ENCODE peak calls at places on chromosome 3, in four cellular contexts. One of them, this sample, is unnamed.
A peak's percentile ranks its signal among the peaks of the same experiment; 100 is the strongest.

GRCh38 chr3:48151807-48152427 is 36.3 kb downstream of the CDC25A start:
- DNase-seq in cardiac muscle cell: no peak
- DNase-seq in tibial nerve: no peak
- DNase-seq in pancreas: peak; percentile 16
- DNase-seq in this sample: no peak

GRCh38 chr3:175885196-175885766 is 1026.1 kb downstream of the NAALADL2 start:
- DNase-seq in tibial nerve: no peak
- DNase-seq in pancreas: peak; percentile 69
- DNase-seq in cardiac muscle cell: no peak
- DNase-seq in this sample: no peak

GRCh38 chr3:119781330-119782198 is at the start of gene NR1I2:
- DNase-seq in cardiac muscle cell: no peak
- DNase-seq in pancreas: no peak
- DNase-seq in tibial nerve: no peak
- DNase-seq in this sample: no peak

GRCh38 chr3:97952280-97952679 is 20.0 kb downstream of the RIOX2 start:
- DNase-seq in tibial nerve: peak; percentile 23
- DNase-seq in cardiac muscle cell: no peak
- DNase-seq in pancreas: no peak
- DNase-seq in this sample: no peak

GRCh38 chr3:123155471-123156011 is 46.2 kb upstream of the SEC22A start:
- DNase-seq in pancreas: no peak
- DNase-seq in tibial nerve: no peak
- DNase-seq in cardiac muscle cell: no peak
- DNase-seq in this sample: no peak

GRCh38 chr3:44642337-44642736 is 6.2 kb upstream of the ZNF35 start:
- DNase-seq in cardiac muscle cell: no peak
- DNase-seq in pancreas: no peak
- DNase-seq in tibial nerve: no peak
- DNase-seq in this sample: no peak

GRCh38 chr3:170360476-170360875 is 3.0 kb downstream of the SKIL start:
- DNase-seq in tibial nerve: no peak
- DNase-seq in pancreas: no peak
- DNase-seq in cardiac muscle cell: no peak
- DNase-seq in this sample: no peak

GRCh38 chr3:171585029-171585428 is 124.8 kb upstream of the TNIK start:
- DNase-seq in pancreas: no peak
- DNase-seq in cardiac muscle cell: no peak
- DNase-seq in tibial nerve: no peak
- DNase-seq in this sample: no peak

GRCh38 chr3:2810723-2811122 is 299.5 kb downstream of the IL5RA start:
- DNase-seq in cardiac muscle cell: peak; percentile 60
- DNase-seq in tibial nerve: no peak
- DNase-seq in pancreas: no peak
- DNase-seq in this sample: no peak

GRCh38 chr3:17115186-17115585 is 230.4 kb downstream of the PLCL2 start:
- DNase-seq in cardiac muscle cell: no peak
- DNase-seq in tibial nerve: no peak
- DNase-seq in pancreas: no peak
- DNase-seq in this sample: no peak

GRCh38 chr3:23051240-23052140 is 151.6 kb upstream of the UBE2E2 start:
- DNase-seq in pancreas: no peak
- DNase-seq in cardiac muscle cell: no peak
- DNase-seq in tibial nerve: no peak
- DNase-seq in this sample: no peak

GRCh38 chr3:118151164-118151563 is 883.5 kb downstream of the IGSF11 start:
- DNase-seq in cardiac muscle cell: no peak
- DNase-seq in tibial nerve: no peak
- DNase-seq in pancreas: no peak
- DNase-seq in this sample: no peak
- H3K9me3 ChIP-seq in cardiac muscle cell: no peaks in the 10 kb centered on the region
- H3K9me3 ChIP-seq in tibial nerve: no peaks in the 10 kb centered on the region
- H3K9me3 ChIP-seq in pancreas: no peaks in the 10 kb centered on the region
- H3K9me3 ChIP-seq in this sample: no peaks in the 10 kb centered on the region

GRCh38 chr3:109977903-109978302 is 640.6 kb upstream of the DPPA4 start:
- DNase-seq in pancreas: no peak
- DNase-seq in cardiac muscle cell: no peak
- DNase-seq in tibial nerve: no peak
- DNase-seq in this sample: no peak

GRCh38 chr3:109973733-109974132 is 636.4 kb upstream of the DPPA4 start:
- DNase-seq in pancreas: no peak
- DNase-seq in tibial nerve: no peak
- DNase-seq in cardiac muscle cell: peak; percentile 16
- DNase-seq in this sample: no peak
- H3K9me3 ChIP-seq in pancreas: no peaks in the 10 kb centered on the region
- H3K9me3 ChIP-seq in tibial nerve: no peaks in the 10 kb centered on the region
- H3K9me3 ChIP-seq in cardiac muscle cell: no peaks in the 10 kb centered on the region
- H3K9me3 ChIP-seq in this sample: no peaks in the 10 kb centered on the region

DNA sequence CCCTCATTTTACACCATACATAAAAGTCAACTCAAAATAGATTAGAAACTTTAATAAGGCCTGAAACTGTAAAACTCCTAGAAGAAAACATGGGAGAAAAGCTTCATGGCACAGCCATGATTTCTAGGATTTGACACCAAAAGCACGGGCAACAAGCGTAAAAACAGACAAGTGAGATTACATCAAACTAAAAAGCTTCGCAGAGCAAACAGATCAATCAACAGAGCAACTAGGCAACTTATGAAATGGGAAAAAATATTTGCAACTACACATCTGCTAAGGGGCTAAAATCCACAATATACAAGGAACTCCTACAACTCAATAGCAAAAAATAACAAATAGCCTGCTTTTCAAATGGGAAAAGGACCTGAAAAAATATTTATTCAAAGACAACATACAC is 26.1 kb downstream of the ZNF148 start:
- DNase-seq in tibial nerve: no peak
- DNase-seq in pancreas: no peak
- DNase-seq in cardiac muscle cell: no peak
- DNase-seq in this sample: no peak
- H3K9me3 ChIP-seq in tibial nerve: no peaks in the 10 kb centered on the region
- H3K9me3 ChIP-seq in pancreas: no peaks in the 10 kb centered on the region
- H3K9me3 ChIP-seq in cardiac muscle cell: no peaks in the 10 kb centered on the region
- H3K9me3 ChIP-seq in this sample: peaks cover 2% of the 10 kb centered on the region

GRCh38 chr3:62361824-62362223 is 11.5 kb downstream of the FEZF2 start:
- DNase-seq in pancreas: no peak
- DNase-seq in cardiac muscle cell: no peak
- DNase-seq in tibial nerve: no peak
- DNase-seq in this sample: no peak
- H3K9me3 ChIP-seq in pancreas: no peaks in the 10 kb centered on the region
- H3K9me3 ChIP-seq in cardiac muscle cell: no peaks in the 10 kb centered on the region
- H3K9me3 ChIP-seq in tibial nerve: no peaks in the 10 kb centered on the region
- H3K9me3 ChIP-seq in this sample: no peaks in the 10 kb centered on the region

GRCh38 chr3:197248341-197248740 is 50.1 kb downstream of the DLG1 start:
- DNase-seq in pancreas: no peak
- DNase-seq in cardiac muscle cell: no peak
- DNase-seq in tibial nerve: no peak
- DNase-seq in this sample: no peak
- H3K9me3 ChIP-seq in pancreas: no peaks in the 10 kb centered on the region
- H3K9me3 ChIP-seq in cardiac muscle cell: no peaks in the 10 kb centered on the region
- H3K9me3 ChIP-seq in tibial nerve: no peaks in the 10 kb centered on the region
- H3K9me3 ChIP-seq in this sample: peaks cover 11% of the 10 kb centered on the region

DNA sequence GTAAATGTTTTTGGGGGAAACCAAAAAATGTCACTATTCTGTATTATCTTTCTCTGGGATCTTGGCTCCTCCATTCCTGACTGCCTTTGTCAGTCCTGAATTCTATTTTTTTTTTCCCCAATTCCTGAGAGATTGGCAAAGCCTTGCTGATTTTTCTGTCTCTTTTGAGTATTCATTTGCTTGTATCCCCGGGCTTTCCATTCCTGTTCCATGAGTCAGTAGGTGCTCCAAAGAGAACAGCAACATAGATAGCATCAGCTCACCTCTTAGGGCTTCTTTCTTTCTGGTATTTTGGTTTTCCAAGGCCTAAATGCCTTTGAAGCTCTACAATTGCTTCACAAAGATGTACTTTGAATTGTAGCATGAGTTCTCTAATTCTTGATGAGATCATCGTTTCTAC is 271.7 kb upstream of the LRRC3B start:
- DNase-seq in tibial nerve: no peak
- DNase-seq in cardiac muscle cell: no peak
- DNase-seq in pancreas: no peak
- DNase-seq in this sample: no peak
- H3K9me3 ChIP-seq in tibial nerve: no peaks in the 10 kb centered on the region
- H3K9me3 ChIP-seq in cardiac muscle cell: no peaks in the 10 kb centered on the region
- H3K9me3 ChIP-seq in pancreas: no peaks in the 10 kb centered on the region
- H3K9me3 ChIP-seq in this sample: no peaks in the 10 kb centered on the region

GRCh38 chr3:43014990-43015389 is 35.9 kb downstream of the GASK1A start:
- DNase-seq in cardiac muscle cell: no peak
- DNase-seq in tibial nerve: no peak
- DNase-seq in pancreas: no peak
- DNase-seq in this sample: no peak

GRCh38 chr3:43013256-43013655 is 34.1 kb downstream of the GASK1A start:
- DNase-seq in pancreas: no peak
- DNase-seq in tibial nerve: no peak
- DNase-seq in cardiac muscle cell: no peak
- DNase-seq in this sample: no peak

GRCh38 chr3:43012189-43012588 is 33.1 kb downstream of the GASK1A start:
- DNase-seq in tibial nerve: no peak
- DNase-seq in cardiac muscle cell: no peak
- DNase-seq in pancreas: no peak
- DNase-seq in this sample: no peak

GRCh38 chr3:43014216-43014615 is 35.1 kb downstream of the GASK1A start:
- DNase-seq in pancreas: no peak
- DNase-seq in tibial nerve: no peak
- DNase-seq in cardiac muscle cell: no peak
- DNase-seq in this sample: no peak

GRCh38 chr3:43013743-43014155 is 34.6 kb downstream of the GASK1A start:
- DNase-seq in tibial nerve: no peak
- DNase-seq in pancreas: no peak
- DNase-seq in cardiac muscle cell: no peak
- DNase-seq in this sample: no peak
- H3K9me3 ChIP-seq in tibial nerve: no peaks in the 10 kb centered on the region
- H3K9me3 ChIP-seq in pancreas: no peaks in the 10 kb centered on the region
- H3K9me3 ChIP-seq in cardiac muscle cell: no peaks in the 10 kb centered on the region
- H3K9me3 ChIP-seq in this sample: peaks cover 12% of the 10 kb centered on the region

GRCh38 chr3:196789773-196790419 is 50.2 kb downstream of the PAK2 start:
- DNase-seq in pancreas: no peak
- DNase-seq in tibial nerve: no peak
- DNase-seq in cardiac muscle cell: no peak
- DNase-seq in this sample: no peak

GRCh38 chr3:196793224-196793623 is 53.6 kb downstream of the PAK2 start:
- DNase-seq in tibial nerve: no peak
- DNase-seq in cardiac muscle cell: no peak
- DNase-seq in pancreas: no peak
- DNase-seq in this sample: no peak

GRCh38 chr3:196790636-196791035 is 51.0 kb downstream of the PAK2 start:
- DNase-seq in tibial nerve: no peak
- DNase-seq in cardiac muscle cell: no peak
- DNase-seq in pancreas: no peak
- DNase-seq in this sample: no peak

GRCh38 chr3:196792771-196793170 is 53.1 kb downstream of the PAK2 start:
- DNase-seq in pancreas: no peak
- DNase-seq in tibial nerve: no peak
- DNase-seq in cardiac muscle cell: no peak
- DNase-seq in this sample: no peak

DNA sequence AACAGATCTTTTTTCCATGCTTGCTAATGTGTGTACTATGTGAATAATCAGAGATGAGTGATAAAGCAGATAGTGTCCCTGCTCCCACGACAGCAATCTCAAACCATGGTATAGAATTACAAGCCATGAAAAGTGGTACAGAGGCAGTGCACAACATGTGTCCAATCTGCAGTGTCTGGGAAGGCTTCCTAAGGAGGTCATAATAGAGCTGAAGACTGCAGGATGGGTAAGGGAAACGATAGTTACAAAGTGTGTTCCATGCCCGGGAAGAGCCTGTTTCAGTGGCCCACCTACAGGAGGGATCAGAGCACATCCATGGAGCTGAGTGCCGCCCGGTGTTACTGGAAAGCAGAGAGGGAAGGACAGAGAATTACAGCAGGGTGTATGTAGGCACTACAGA is 48.9 kb downstream of the PAK2 start:
- DNase-seq in pancreas: no peak
- DNase-seq in cardiac muscle cell: no peak
- DNase-seq in tibial nerve: no peak
- DNase-seq in this sample: no peak
- H3K9me3 ChIP-seq in pancreas: no peaks in the 10 kb centered on the region
- H3K9me3 ChIP-seq in cardiac muscle cell: no peaks in the 10 kb centered on the region
- H3K9me3 ChIP-seq in tibial nerve: no peaks in the 10 kb centered on the region
- H3K9me3 ChIP-seq in this sample: no peaks in the 10 kb centered on the region

DNA sequence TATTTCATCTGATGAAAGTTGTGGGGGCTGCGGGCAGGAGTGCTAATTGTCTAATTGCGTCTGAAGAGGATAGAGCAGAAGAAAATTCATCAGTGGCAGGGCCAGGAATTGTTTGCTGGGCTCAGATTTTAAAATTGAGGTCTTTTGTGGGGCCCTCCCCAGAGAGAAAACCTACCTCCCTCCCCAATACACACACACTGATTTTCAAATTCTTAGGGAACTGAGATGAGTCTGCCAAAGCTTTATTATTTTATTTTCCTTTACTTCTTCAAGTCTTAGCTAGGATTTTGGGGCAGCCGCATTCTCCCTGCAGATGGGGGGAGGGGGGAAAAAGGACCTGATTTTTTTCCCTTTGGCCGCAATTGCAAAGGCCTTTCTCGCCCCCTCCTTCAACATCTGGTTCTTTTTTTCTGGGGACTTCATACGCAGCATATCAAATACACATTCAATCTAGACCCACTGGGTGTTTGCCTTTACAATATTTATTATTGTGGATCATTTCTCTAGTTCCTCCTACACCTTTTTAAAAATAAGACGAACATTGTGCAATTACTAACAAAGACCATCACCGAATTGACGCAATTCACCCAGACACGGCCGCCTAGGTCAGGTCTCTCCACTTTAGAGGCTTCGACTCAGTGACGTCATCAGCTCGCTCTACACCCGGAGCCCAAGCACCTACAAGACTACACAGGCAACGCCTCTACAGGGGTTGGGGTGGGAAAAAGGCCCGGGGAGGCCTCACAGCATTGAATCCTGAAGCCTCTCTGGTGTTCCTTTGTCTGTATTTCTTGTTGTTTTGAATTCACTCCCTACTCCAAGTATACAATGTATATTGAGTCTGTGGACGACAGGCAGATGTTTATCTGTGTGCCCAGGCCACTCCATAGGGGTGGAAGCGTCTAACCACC is 16.8 kb downstream of the ZIC4 start:
- DNase-seq in cardiac muscle cell: no peak
- DNase-seq in tibial nerve: no peak
- DNase-seq in pancreas: no peak
- DNase-seq in this sample: no peak
- H3K9me3 ChIP-seq in cardiac muscle cell: no peaks in the 10 kb centered on the region
- H3K9me3 ChIP-seq in tibial nerve: no peaks in the 10 kb centered on the region
- H3K9me3 ChIP-seq in pancreas: no peaks in the 10 kb centered on the region
- H3K9me3 ChIP-seq in this sample: no peaks in the 10 kb centered on the region

DNA sequence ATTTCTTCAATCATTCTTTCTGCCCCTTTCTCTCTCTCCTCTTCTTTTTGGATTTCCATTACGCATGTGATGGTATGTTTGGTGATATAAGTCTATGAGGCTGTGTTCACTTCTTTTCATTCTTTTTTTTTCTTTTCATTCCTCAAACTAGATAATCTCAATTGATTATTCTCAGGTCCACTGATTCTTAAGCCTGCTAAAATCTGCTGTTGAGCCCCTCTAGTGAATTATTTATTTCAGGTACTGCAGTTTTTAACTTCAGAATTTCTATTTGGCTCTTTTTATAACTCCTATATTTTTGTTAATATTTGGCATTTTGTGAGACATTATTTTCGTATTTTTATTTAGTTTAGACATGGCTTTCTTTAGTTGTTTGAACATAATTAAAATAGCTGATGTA is 671.3 kb upstream of the NECTIN3 start:
- DNase-seq in pancreas: no peak
- DNase-seq in cardiac muscle cell: no peak
- DNase-seq in tibial nerve: no peak
- DNase-seq in this sample: no peak
- H3K9me3 ChIP-seq in pancreas: no peaks in the 10 kb centered on the region
- H3K9me3 ChIP-seq in cardiac muscle cell: no peaks in the 10 kb centered on the region
- H3K9me3 ChIP-seq in tibial nerve: no peaks in the 10 kb centered on the region
- H3K9me3 ChIP-seq in this sample: no peaks in the 10 kb centered on the region